ENCODE peak calls at places on chromosomes 4 and X, in four cellular contexts. One of them, this sample, is unnamed.

GRCh38 chrX:98605941-98606340 is 1722.2 kb downstream of the RPA4 start:
- DNase-seq in HTR-8/SVneo: no peak
- DNase-seq in colonic mucosa: no peak
- DNase-seq in GM03348: no peak
- DNase-seq in this sample: no peak

GRCh38 chr4:90572996-90573395 is 445.8 kb downstream of the CCSER1 start:
- DNase-seq in HTR-8/SVneo: no peak
- DNase-seq in colonic mucosa: no peak
- DNase-seq in GM03348: no peak
- DNase-seq in this sample: no peak

GRCh38 chrX:104659037-104659744 is 93.2 kb downstream of the IL1RAPL2 start:
- DNase-seq in HTR-8/SVneo: no peak
- DNase-seq in colonic mucosa: no peak
- DNase-seq in GM03348: no peak
- DNase-seq in this sample: no peak

GRCh38 chr4:7426525-7427171 is 8.1 kb downstream of the PSAPL1 start:
- DNase-seq in HTR-8/SVneo: no peak
- DNase-seq in colonic mucosa: no peak
- DNase-seq in GM03348: no peak
- DNase-seq in this sample: no peak

GRCh38 chr4:95061220-95061619 is 303.5 kb downstream of the BMPR1B start:
- DNase-seq in HTR-8/SVneo: no peak
- DNase-seq in colonic mucosa: no peak
- DNase-seq in GM03348: peak
- DNase-seq in this sample: no peak

GRCh38 chr4:3486556-3487270 is 23.6 kb downstream of the DOK7 start:
- DNase-seq in HTR-8/SVneo: no peak
- DNase-seq in colonic mucosa: no peak
- DNase-seq in GM03348: no peak
- DNase-seq in this sample: no peak

GRCh38 chrX:3195845-3196244 is 150.6 kb downstream of the MXRA5 start:
- DNase-seq in HTR-8/SVneo: no peak
- DNase-seq in colonic mucosa: no peak
- DNase-seq in GM03348: no peak
- DNase-seq in this sample: no peak

GRCh38 chr4:42357325-42357724 is 40.0 kb upstream of the SHISA3 start:
- DNase-seq in HTR-8/SVneo: no peak
- DNase-seq in colonic mucosa: no peak
- DNase-seq in GM03348: no peak
- DNase-seq in this sample: no peak

GRCh38 chrX:134949271-134949670 is 41.5 kb upstream of the SMIM10 start:
- DNase-seq in HTR-8/SVneo: no peak
- DNase-seq in colonic mucosa: no peak
- DNase-seq in GM03348: no peak
- DNase-seq in this sample: no peak

GRCh38 chr4:162985131-162985530 is 181.6 kb downstream of the NAF1 start:
- DNase-seq in HTR-8/SVneo: no peak
- DNase-seq in colonic mucosa: no peak
- DNase-seq in GM03348: no peak
- DNase-seq in this sample: no peak

This sample was measured in epithelial cell of prostate.